ENCODE peak calls at places on chromosomes 3 and 15, in nine cellular contexts. One of them, this sample, is unnamed.

GRCh38 chr3:149501524-149501923 is 27.0 kb downstream of the TM4SF4 start:
- DNase-seq in foreskin keratinocyte: no peak
- DNase-seq in substantia nigra: no peak
- DNase-seq in thoracic aorta: no peak
- DNase-seq in K562: no peak
- DNase-seq in prostate gland: no peak
- DNase-seq in stomach: no peak
- DNase-seq in neuronal stem cell: no peak
- DNase-seq in IMR-90: peak
- DNase-seq in this sample: no peak

GRCh38 chr15:38912067-38912466 is 347.5 kb upstream of the RASGRP1 start:
- DNase-seq in foreskin keratinocyte: no peak
- DNase-seq in substantia nigra: no peak
- DNase-seq in thoracic aorta: no peak
- DNase-seq in K562: no peak
- DNase-seq in prostate gland: no peak
- DNase-seq in stomach: no peak
- DNase-seq in neuronal stem cell: no peak
- DNase-seq in IMR-90: peak
- DNase-seq in this sample: no peak

GRCh38 chr3:155745795-155746550 is 1.1 kb upstream of the PLCH1 start:
- DNase-seq in foreskin keratinocyte: no peak
- DNase-seq in substantia nigra: no peak
- DNase-seq in thoracic aorta: no peak
- DNase-seq in K562: peak
- DNase-seq in prostate gland: no peak
- DNase-seq in stomach: peak
- DNase-seq in neuronal stem cell: peak
- DNase-seq in IMR-90: no peak
- DNase-seq in this sample: peak

GRCh38 chr15:99526174-99526573 is 39.6 kb upstream of the MEF2A start:
- DNase-seq in foreskin keratinocyte: no peak
- DNase-seq in substantia nigra: no peak
- DNase-seq in thoracic aorta: no peak
- DNase-seq in K562: no peak
- DNase-seq in prostate gland: no peak
- DNase-seq in stomach: no peak
- DNase-seq in neuronal stem cell: no peak
- DNase-seq in IMR-90: no peak
- DNase-seq in this sample: no peak

GRCh38 chr3:45066109-45066801 is 40.2 kb downstream of the CLEC3B start:
- DNase-seq in foreskin keratinocyte: no peak
- DNase-seq in substantia nigra: no peak
- DNase-seq in thoracic aorta: no peak
- DNase-seq in K562: no peak
- DNase-seq in prostate gland: no peak
- DNase-seq in stomach: no peak
- DNase-seq in neuronal stem cell: no peak
- DNase-seq in IMR-90: no peak
- DNase-seq in this sample: no peak

GRCh38 chr15:99211926-99212325 is 37.5 kb downstream of the TTC23 start:
- DNase-seq in foreskin keratinocyte: no peak
- DNase-seq in substantia nigra: no peak
- DNase-seq in thoracic aorta: no peak
- DNase-seq in K562: no peak
- DNase-seq in prostate gland: no peak
- DNase-seq in stomach: no peak
- DNase-seq in neuronal stem cell: no peak
- DNase-seq in IMR-90: peak
- DNase-seq in this sample: no peak

GRCh38 chr15:42914728-42915497 is 5.7 kb downstream of the TTBK2 start:
- DNase-seq in foreskin keratinocyte: no peak
- DNase-seq in substantia nigra: no peak
- DNase-seq in thoracic aorta: no peak
- DNase-seq in K562: no peak
- DNase-seq in prostate gland: no peak
- DNase-seq in stomach: no peak
- DNase-seq in neuronal stem cell: no peak
- DNase-seq in IMR-90: peak
- DNase-seq in this sample: no peak

GRCh38 chr3:192901435-192901834 is 16.2 kb downstream of the MB21D2 start:
- DNase-seq in foreskin keratinocyte: peak
- DNase-seq in substantia nigra: no peak
- DNase-seq in thoracic aorta: no peak
- DNase-seq in K562: no peak
- DNase-seq in prostate gland: no peak
- DNase-seq in stomach: no peak
- DNase-seq in neuronal stem cell: no peak
- DNase-seq in IMR-90: peak
- DNase-seq in this sample: no peak

GRCh38 chr3:160754371-160754854 is 1.6 kb upstream of the PPM1L start:
- DNase-seq in foreskin keratinocyte: no peak
- DNase-seq in substantia nigra: no peak
- DNase-seq in thoracic aorta: no peak
- DNase-seq in K562: peak
- DNase-seq in prostate gland: peak
- DNase-seq in stomach: peak
- DNase-seq in neuronal stem cell: peak
- DNase-seq in IMR-90: peak
- DNase-seq in this sample: peak

GRCh38 chr3:127903596-127903995 is 11.4 kb upstream of the KBTBD12 start:
- DNase-seq in foreskin keratinocyte: no peak
- DNase-seq in substantia nigra: no peak
- DNase-seq in thoracic aorta: no peak
- DNase-seq in K562: no peak
- DNase-seq in prostate gland: no peak
- DNase-seq in stomach: no peak
- DNase-seq in neuronal stem cell: no peak
- DNase-seq in IMR-90: no peak
- DNase-seq in this sample: no peak

GRCh38 chr3:116176974-116177555 is 268.2 kb downstream of the LSAMP start:
- DNase-seq in foreskin keratinocyte: no peak
- DNase-seq in substantia nigra: no peak
- DNase-seq in thoracic aorta: no peak
- DNase-seq in K562: no peak
- DNase-seq in prostate gland: no peak
- DNase-seq in stomach: no peak
- DNase-seq in neuronal stem cell: no peak
- DNase-seq in IMR-90: no peak
- DNase-seq in this sample: no peak

GRCh38 chr3:120816728-120817127 is 74.2 kb downstream of the GTF2E1 start:
- DNase-seq in foreskin keratinocyte: no peak
- DNase-seq in substantia nigra: no peak
- DNase-seq in thoracic aorta: no peak
- DNase-seq in K562: no peak
- DNase-seq in prostate gland: no peak
- DNase-seq in stomach: no peak
- DNase-seq in neuronal stem cell: no peak
- DNase-seq in IMR-90: no peak
- DNase-seq in this sample: peak

GRCh38 chr3:10524799-10525301 is 19.5 kb upstream of the ATP2B2 start:
- DNase-seq in foreskin keratinocyte: no peak
- DNase-seq in substantia nigra: no peak
- DNase-seq in thoracic aorta: no peak
- DNase-seq in K562: no peak
- DNase-seq in prostate gland: peak
- DNase-seq in stomach: peak
- DNase-seq in neuronal stem cell: no peak
- DNase-seq in IMR-90: no peak
- DNase-seq in this sample: no peak

GRCh38 chr15:39987831-39988230 is 51.1 kb downstream of the SRP14 start:
- DNase-seq in foreskin keratinocyte: no peak
- DNase-seq in substantia nigra: no peak
- DNase-seq in thoracic aorta: no peak
- DNase-seq in K562: no peak
- DNase-seq in prostate gland: no peak
- DNase-seq in stomach: no peak
- DNase-seq in neuronal stem cell: no peak
- DNase-seq in IMR-90: no peak
- DNase-seq in this sample: no peak

GRCh38 chr3:128940252-128940651 is 53.6 kb downstream of the CFAP92 start:
- DNase-seq in foreskin keratinocyte: no peak
- DNase-seq in substantia nigra: no peak
- DNase-seq in thoracic aorta: no peak
- DNase-seq in K562: no peak
- DNase-seq in prostate gland: no peak
- DNase-seq in stomach: no peak
- DNase-seq in neuronal stem cell: no peak
- DNase-seq in IMR-90: no peak
- DNase-seq in this sample: no peak

GRCh38 chr3:116019254-116019763 is 396.0 kb downstream of the GAP43 start:
- DNase-seq in foreskin keratinocyte: no peak
- DNase-seq in substantia nigra: no peak
- DNase-seq in thoracic aorta: no peak
- DNase-seq in K562: no peak
- DNase-seq in prostate gland: no peak
- DNase-seq in stomach: no peak
- DNase-seq in neuronal stem cell: no peak
- DNase-seq in IMR-90: no peak
- DNase-seq in this sample: no peak

GRCh38 chr15:99148851-99149276 is 44.0 kb downstream of the SYNM start:
- DNase-seq in foreskin keratinocyte: no peak
- DNase-seq in substantia nigra: no peak
- DNase-seq in thoracic aorta: no peak
- DNase-seq in K562: no peak
- DNase-seq in prostate gland: no peak
- DNase-seq in stomach: no peak
- DNase-seq in neuronal stem cell: no peak
- DNase-seq in IMR-90: no peak
- DNase-seq in this sample: no peak

GRCh38 chr3:36993326-36994283 is at the start of gene MLH1:
- DNase-seq in foreskin keratinocyte: peak
- DNase-seq in substantia nigra: no peak
- DNase-seq in thoracic aorta: peak
- DNase-seq in K562: peak
- DNase-seq in prostate gland: peak
- DNase-seq in stomach: peak
- DNase-seq in neuronal stem cell: peak
- DNase-seq in IMR-90: peak
- DNase-seq in this sample: no peak

GRCh38 chr3:25592510-25592968 is 72.2 kb downstream of the TOP2B start:
- DNase-seq in foreskin keratinocyte: no peak
- DNase-seq in substantia nigra: no peak
- DNase-seq in thoracic aorta: peak
- DNase-seq in K562: peak
- DNase-seq in prostate gland: no peak
- DNase-seq in stomach: no peak
- DNase-seq in neuronal stem cell: no peak
- DNase-seq in IMR-90: peak
- DNase-seq in this sample: no peak

GRCh38 chr3:81554805-81555204 is 206.6 kb downstream of the GBE1 start:
- DNase-seq in foreskin keratinocyte: no peak
- DNase-seq in substantia nigra: no peak
- DNase-seq in thoracic aorta: no peak
- DNase-seq in K562: no peak
- DNase-seq in prostate gland: no peak
- DNase-seq in stomach: no peak
- DNase-seq in neuronal stem cell: no peak
- DNase-seq in IMR-90: peak
- DNase-seq in this sample: no peak

DNA sequence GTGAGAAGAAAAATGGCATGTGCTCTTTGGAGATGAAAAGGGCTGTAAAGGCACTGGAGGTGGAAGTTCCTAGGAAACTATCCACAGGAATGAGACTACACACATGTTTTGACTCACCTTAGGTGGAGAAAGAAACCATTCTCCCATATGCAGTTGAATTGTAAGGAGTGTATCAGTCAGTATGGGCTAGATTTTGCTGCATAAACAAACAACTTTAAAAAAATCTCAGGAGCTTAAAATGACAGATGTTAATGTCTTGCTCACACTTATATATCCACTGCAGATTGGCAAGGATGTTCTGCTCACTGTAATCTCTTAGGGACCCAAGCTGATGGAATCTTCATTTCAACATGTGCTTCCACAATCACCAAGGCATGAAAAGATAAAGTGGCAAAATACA is 25.6 kb downstream of the RPL22L1 start:
- DNase-seq in foreskin keratinocyte: no peak
- DNase-seq in substantia nigra: no peak
- DNase-seq in thoracic aorta: no peak
- DNase-seq in K562: no peak
- DNase-seq in prostate gland: no peak
- DNase-seq in stomach: no peak
- DNase-seq in neuronal stem cell: no peak
- DNase-seq in IMR-90: no peak
- DNase-seq in this sample: no peak
- H3K27ac ChIP-seq in foreskin keratinocyte: no peak
- H3K27ac ChIP-seq in substantia nigra: no peak
- H3K27ac ChIP-seq in thoracic aorta: no peak
- H3K27ac ChIP-seq in K562: no peak
- H3K27ac ChIP-seq in prostate gland: no peak
- H3K27ac ChIP-seq in stomach: no peak
- H3K27ac ChIP-seq in neuronal stem cell: no peak
- H3K27ac ChIP-seq in IMR-90: no peak
- H3K27ac ChIP-seq in this sample: no peak

GRCh38 chr3:58580826-58581327 is 3.7 kb upstream of the FAM107A start:
- DNase-seq in foreskin keratinocyte: no peak
- DNase-seq in substantia nigra: no peak
- DNase-seq in thoracic aorta: no peak
- DNase-seq in K562: no peak
- DNase-seq in prostate gland: no peak
- DNase-seq in stomach: no peak
- DNase-seq in neuronal stem cell: no peak
- DNase-seq in IMR-90: no peak
- DNase-seq in this sample: no peak
- H3K27ac ChIP-seq in foreskin keratinocyte: no peak
- H3K27ac ChIP-seq in substantia nigra: no peak
- H3K27ac ChIP-seq in thoracic aorta: no peak
- H3K27ac ChIP-seq in K562: no peak
- H3K27ac ChIP-seq in prostate gland: peak
- H3K27ac ChIP-seq in stomach: no peak
- H3K27ac ChIP-seq in neuronal stem cell: peak
- H3K27ac ChIP-seq in IMR-90: no peak
- H3K27ac ChIP-seq in this sample: peak

DNA sequence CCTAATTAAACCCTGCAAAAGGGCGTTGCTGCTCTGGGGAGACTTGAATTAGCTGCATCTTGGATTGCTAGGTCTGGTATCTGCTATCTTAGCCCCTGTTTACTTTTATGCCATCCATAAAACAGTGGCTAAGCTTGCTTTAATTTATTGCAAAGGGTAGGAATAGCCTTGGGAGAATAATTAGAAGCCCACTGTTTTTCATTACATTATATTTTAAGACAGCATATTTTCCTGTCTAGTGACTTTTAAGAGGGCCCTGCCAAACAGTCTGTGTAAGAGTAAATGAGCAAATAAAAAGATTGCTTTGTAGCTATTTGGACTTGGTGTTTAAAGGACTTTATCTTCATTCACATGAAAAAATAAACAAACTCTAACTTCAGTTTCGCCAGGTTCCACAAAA is 17.4 kb upstream of the SUSD5 start:
- DNase-seq in foreskin keratinocyte: no peak
- DNase-seq in substantia nigra: no peak
- DNase-seq in thoracic aorta: no peak
- DNase-seq in K562: no peak
- DNase-seq in prostate gland: no peak
- DNase-seq in stomach: no peak
- DNase-seq in neuronal stem cell: no peak
- DNase-seq in IMR-90: no peak
- DNase-seq in this sample: no peak
- H3K27ac ChIP-seq in foreskin keratinocyte: no peak
- H3K27ac ChIP-seq in substantia nigra: no peak
- H3K27ac ChIP-seq in thoracic aorta: no peak
- H3K27ac ChIP-seq in K562: no peak
- H3K27ac ChIP-seq in prostate gland: no peak
- H3K27ac ChIP-seq in stomach: no peak
- H3K27ac ChIP-seq in neuronal stem cell: no peak
- H3K27ac ChIP-seq in IMR-90: no peak
- H3K27ac ChIP-seq in this sample: no peak

GRCh38 chr3:99545941-99546580 is 92.3 kb upstream of the COL8A1 start:
- DNase-seq in foreskin keratinocyte: no peak
- DNase-seq in substantia nigra: no peak
- DNase-seq in thoracic aorta: no peak
- DNase-seq in K562: no peak
- DNase-seq in prostate gland: no peak
- DNase-seq in stomach: no peak
- DNase-seq in neuronal stem cell: no peak
- DNase-seq in IMR-90: peak
- DNase-seq in this sample: no peak
- H3K27ac ChIP-seq in foreskin keratinocyte: no peak
- H3K27ac ChIP-seq in substantia nigra: no peak
- H3K27ac ChIP-seq in thoracic aorta: no peak
- H3K27ac ChIP-seq in K562: no peak
- H3K27ac ChIP-seq in prostate gland: no peak
- H3K27ac ChIP-seq in stomach: peak
- H3K27ac ChIP-seq in neuronal stem cell: no peak
- H3K27ac ChIP-seq in IMR-90: no peak
- H3K27ac ChIP-seq in this sample: no peak